ENCODE peak calls at places on chromosomes 2 and 18, in nine cellular contexts. J is HL-60, U is RWPE1, V is AG09309, Y is thoracic aorta, R is adrenal gland, A is MCF 10A, W is IMR-90, E is transverse colon. G is an unnamed sample.

GRCh38 chr2:3237501-3237889 is 140.1 kb downstream of the EIPR1 start:
- DNase-seq in J (no peak), U (no peak), V (no peak), Y (no peak), R (no peak), A (no peak), W (no peak), E (no peak), G (no peak)

GRCh38 chr2:99066075-99066557 is 75.4 kb upstream of the C2orf15 start:
- DNase-seq in J (peak; percentile 63), U (peak; percentile 38), V (peak; percentile 14), Y (no peak), R (no peak), A (peak; percentile 68), W (peak; percentile 38), E (no peak), G (no peak)

GRCh38 chr18:26549486-26550435 is 1.4 kb upstream of the KCTD1 start:
- DNase-seq in J (peak; percentile 47), U (peak; percentile 57), V (peak; percentile 21), Y (no peak), R (peak; percentile 90), A (peak; percentile 92), W (peak; percentile 38), E (peak; percentile 61), G (no peak)

GRCh38 chr2:235168174-235168979 is 216.6 kb downstream of the SH3BP4 start:
- DNase-seq in J (no peak), U (no peak), V (no peak), Y (no peak), R (no peak), A (no peak), W (no peak), E (no peak), G (no peak)

GRCh38 chr18:72866901-72867701 is 686 bp downstream of the NETO1 start:
- DNase-seq in J (no peak), U (peak; percentile 11), V (no peak), Y (no peak), R (no peak), A (no peak), W (no peak), E (no peak), G (no peak)

GRCh38 chr2:224151680-224152310 is 112.7 kb upstream of the SERPINE2 start:
- DNase-seq in J (no peak), U (no peak), V (no peak), Y (no peak), R (no peak), A (no peak), W (no peak), E (no peak), G (no peak)

GRCh38 chr2:80102026-80102425 is 202.5 kb downstream of the LRRTM1 start:
- DNase-seq in J (no peak), U (peak; percentile 68), V (peak; percentile 55), Y (no peak), R (no peak), A (peak; percentile 81), W (peak; percentile 97), E (no peak), G (peak; percentile 23)

GRCh38 chr18:37783771-37784170 is 218.2 kb upstream of the CELF4 start:
- DNase-seq in J (no peak), U (no peak), V (no peak), Y (no peak), R (no peak), A (no peak), W (no peak), E (no peak), G (no peak)

GRCh38 chr18:5430131-5430530 is 113.7 kb downstream of the EPB41L3 start:
- DNase-seq in J (no peak), U (no peak), V (no peak), Y (no peak), R (no peak), A (no peak), W (no peak), E (no peak), G (no peak)

GRCh38 chr2:221293949-221294736 is 278.0 kb downstream of the EPHA4 start:
- DNase-seq in J (no peak), U (no peak), V (no peak), Y (no peak), R (no peak), A (no peak), W (no peak), E (no peak), G (no peak)

GRCh38 chr2:127176371-127177311 is 43.5 kb downstream of the CYP27C1 start:
- DNase-seq in J (no peak), U (no peak), V (peak; percentile 37), Y (no peak), R (peak; percentile 60), A (no peak), W (peak; percentile 32), E (peak; percentile 23), G (no peak)

GRCh38 chr18:36211612-36212065 is 24.3 kb downstream of the MOCOS start:
- DNase-seq in J (no peak), U (no peak), V (no peak), Y (no peak), R (no peak), A (no peak), W (peak; percentile 66), E (no peak), G (no peak)

GRCh38 chr18:39647627-39648502 is 2082.3 kb upstream of the CELF4 start:
- DNase-seq in J (no peak), U (peak; percentile 13), V (peak; percentile 67), Y (no peak), R (no peak), A (peak; percentile 89), W (peak; percentile 94), E (no peak), G (peak; percentile 29)

GRCh38 chr2:38997784-38998183 is 108.1 kb downstream of the ARHGEF33 start:
- DNase-seq in J (no peak), U (peak; percentile 6), V (peak; percentile 80), Y (no peak), R (peak; percentile 55), A (peak; percentile 83), W (peak; percentile 98), E (no peak), G (no peak)

GRCh38 chr2:239240480-239240881 is 160.3 kb downstream of the HDAC4 start:
- DNase-seq in J (peak; percentile 73), U (no peak), V (no peak), Y (no peak), R (peak; percentile 75), A (no peak), W (no peak), E (peak; percentile 40), G (no peak)

GRCh38 chr2:239236808-239237205 is 164.0 kb downstream of the HDAC4 start:
- DNase-seq in J (peak; percentile 73), U (no peak), V (no peak), Y (no peak), R (no peak), A (no peak), W (no peak), E (no peak), G (no peak)

GRCh38 chr2:239238839-239239606 is 161.8 kb downstream of the HDAC4 start:
- DNase-seq in J (no peak), U (no peak), V (no peak), Y (no peak), R (peak; percentile 71), A (no peak), W (no peak), E (no peak), G (no peak)

GRCh38 chr2:239239607-239240479 is 161.0 kb downstream of the HDAC4 start:
- DNase-seq in J (no peak), U (no peak), V (no peak), Y (no peak), R (no peak), A (no peak), W (peak; percentile 53), E (no peak), G (no peak)

GRCh38 chr2:239238381-239238780 is 162.4 kb downstream of the HDAC4 start:
- DNase-seq in J (no peak), U (no peak), V (no peak), Y (no peak), R (no peak), A (no peak), W (no peak), E (no peak), G (no peak)
- TF ChIP-seq CTCF in J (no peak), U (no peak), V (no peak), Y (no peak), R (no peak), A (no peak), W (no peak), E (no peak), G (no peak)

DNA sequence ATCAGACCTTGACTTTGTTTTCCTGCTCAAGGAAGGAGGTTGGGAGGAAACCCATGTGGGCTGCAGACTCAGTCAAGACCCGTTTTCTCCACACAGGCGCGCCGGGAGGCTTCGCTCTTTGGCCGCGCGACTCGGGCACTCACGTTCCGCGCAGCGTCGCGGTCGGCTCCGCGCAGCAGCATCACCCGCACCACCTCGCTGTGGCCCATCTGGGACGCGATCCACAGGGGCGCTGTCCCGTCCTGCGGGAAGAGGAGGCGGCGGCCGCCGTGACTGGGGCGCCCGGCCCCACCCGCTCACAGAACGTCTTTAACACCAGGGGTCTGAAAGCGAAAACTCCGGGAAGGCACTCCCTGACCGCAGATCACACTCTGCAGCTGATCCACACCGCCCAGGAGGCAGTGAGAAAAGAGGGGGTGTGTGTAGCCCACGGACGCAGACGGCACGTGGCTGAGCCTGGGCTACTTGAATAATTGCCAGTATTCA is 33.1 kb upstream of the NPC1 start:
- DNase-seq in J (no peak), U (no peak), V (no peak), Y (no peak), R (peak; percentile 44), A (no peak), W (no peak), E (peak; percentile 17), G (no peak)
- TF ChIP-seq CTCF in J (no peak), U (no peak), V (no peak), Y (peak; percentile 10), R (no peak), A (no peak), W (no peak), E (no peak), G (no peak)

DNA sequence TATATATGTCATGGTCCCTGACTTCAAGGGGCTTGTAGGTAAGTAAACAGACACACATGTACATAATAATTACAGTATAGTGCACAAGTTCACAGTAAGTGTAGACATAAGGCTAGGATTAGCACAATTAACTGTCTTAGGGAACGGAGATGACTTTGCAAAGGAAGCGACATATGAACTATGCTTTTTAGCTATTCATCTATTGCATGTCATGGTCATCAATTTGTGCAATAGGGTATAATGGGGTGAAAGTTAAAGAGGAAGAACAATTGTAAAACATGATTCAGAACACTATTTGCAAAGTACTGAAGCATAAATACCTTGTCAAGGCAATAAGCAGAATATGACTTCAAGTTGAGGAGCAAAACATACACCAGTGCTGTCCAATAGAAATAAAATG is 112.3 kb upstream of the SLC8A1 start:
- DNase-seq in J (no peak), U (no peak), V (no peak), Y (no peak), R (no peak), A (no peak), W (no peak), E (no peak), G (no peak)
- TF ChIP-seq CTCF in J (no peak), U (no peak), V (no peak), Y (no peak), R (no peak), A (no peak), W (no peak), E (no peak), G (no peak)

DNA sequence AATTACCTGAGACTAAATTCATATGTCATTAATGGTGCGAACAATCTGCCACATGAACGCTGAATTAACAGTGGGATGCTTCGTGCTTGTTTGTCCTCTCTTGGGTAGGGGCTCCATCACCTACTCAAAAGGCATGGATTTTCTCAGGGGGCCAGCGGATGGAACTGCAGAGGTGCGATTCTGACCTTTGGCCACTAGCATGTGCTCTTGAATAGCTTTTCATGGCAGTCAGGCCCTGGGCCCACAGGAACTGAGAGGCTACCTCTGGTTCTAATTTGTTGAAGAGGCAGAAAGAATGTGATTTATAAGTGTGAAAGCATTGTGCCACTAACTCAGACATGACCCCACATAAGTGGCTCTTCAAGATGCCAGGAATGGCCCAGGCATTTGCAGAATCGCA is 283.2 kb downstream of the INSIG2 start:
- DNase-seq in J (peak; percentile 11), U (peak; percentile 58), V (peak; percentile 24), Y (no peak), R (no peak), A (peak; percentile 62), W (peak; percentile 18), E (no peak), G (no peak)
- TF ChIP-seq CTCF in J (no peak), U (peak; percentile 69), V (peak; percentile 96), Y (no peak), R (no peak), A (peak; percentile 90), W (peak; percentile 39), E (peak; percentile 42), G (peak; percentile 99)

G was measured in epithelial cell of proximal tubule.